ENCODE peak calls at places on chromosomes 3 and 15, in four cellular contexts. One of them, this sample, is unnamed. For H3K4me1 and H3K36me3, the result is how much of the 10 kb centered on the place peaks cover.

GRCh38 chr3:59836525-59836924 is 786.7 kb upstream of the CFAP20DC start:
- DNase-seq in Peyer's patch: no peak
- DNase-seq in IMR-90: no peak
- DNase-seq in left ventricle myocardium inferior: no peak
- DNase-seq in this sample: no peak

GRCh38 chr15:67193223-67194009 is 61.0 kb downstream of the AAGAB start:
- DNase-seq in Peyer's patch: no peak
- DNase-seq in left ventricle myocardium inferior: no peak
- DNase-seq in IMR-90: peak
- DNase-seq in this sample: peak

GRCh38 chr3:112390783-112391641 is 58.1 kb downstream of the CD200 start:
- DNase-seq in left ventricle myocardium inferior: no peak
- DNase-seq in IMR-90: peak
- DNase-seq in Peyer's patch: no peak
- DNase-seq in this sample: no peak

GRCh38 chr3:123039178-123039577 is 11.6 kb upstream of the SEMA5B start:
- DNase-seq in left ventricle myocardium inferior: no peak
- DNase-seq in Peyer's patch: no peak
- DNase-seq in IMR-90: no peak
- DNase-seq in this sample: no peak

GRCh38 chr3:175980731-175981130 is 1121.6 kb downstream of the NAALADL2 start:
- DNase-seq in Peyer's patch: no peak
- DNase-seq in left ventricle myocardium inferior: no peak
- DNase-seq in IMR-90: peak
- DNase-seq in this sample: no peak

GRCh38 chr3:44109997-44110396 is 131.7 kb upstream of the TOPAZ1 start:
- DNase-seq in Peyer's patch: no peak
- DNase-seq in IMR-90: no peak
- DNase-seq in left ventricle myocardium inferior: no peak
- DNase-seq in this sample: no peak

GRCh38 chr3:36546196-36546595 is 165.9 kb downstream of the STAC start:
- DNase-seq in left ventricle myocardium inferior: no peak
- DNase-seq in IMR-90: no peak
- DNase-seq in Peyer's patch: no peak
- DNase-seq in this sample: no peak

GRCh38 chr3:171184372-171184771 is 157.9 kb upstream of the SLC2A2 start:
- DNase-seq in IMR-90: no peak
- DNase-seq in left ventricle myocardium inferior: no peak
- DNase-seq in Peyer's patch: no peak
- DNase-seq in this sample: no peak

GRCh38 chr3:149454746-149455145 is 19.8 kb upstream of the TM4SF4 start:
- DNase-seq in IMR-90: peak
- DNase-seq in Peyer's patch: no peak
- DNase-seq in left ventricle myocardium inferior: no peak
- DNase-seq in this sample: no peak

GRCh38 chr15:68500363-68501317 is 68.7 kb upstream of the ITGA11 start:
- DNase-seq in left ventricle myocardium inferior: no peak
- DNase-seq in IMR-90: no peak
- DNase-seq in Peyer's patch: no peak
- DNase-seq in this sample: no peak

GRCh38 chr3:16103472-16103871 is 71.0 kb upstream of the GALNT15 start:
- DNase-seq in Peyer's patch: no peak
- DNase-seq in left ventricle myocardium inferior: no peak
- DNase-seq in IMR-90: peak
- DNase-seq in this sample: no peak

GRCh38 chr3:159732172-159733111 is 256.2 kb upstream of the IL12A start:
- DNase-seq in left ventricle myocardium inferior: no peak
- DNase-seq in IMR-90: peak
- DNase-seq in Peyer's patch: no peak
- DNase-seq in this sample: no peak

GRCh38 chr3:138549578-138549977 is 44.5 kb downstream of the CEP70 start:
- DNase-seq in IMR-90: no peak
- DNase-seq in Peyer's patch: no peak
- DNase-seq in left ventricle myocardium inferior: no peak
- DNase-seq in this sample: no peak

GRCh38 chr15:82093774-82094211 is 48.0 kb upstream of the MEX3B start:
- DNase-seq in IMR-90: peak
- DNase-seq in Peyer's patch: no peak
- DNase-seq in left ventricle myocardium inferior: no peak
- DNase-seq in this sample: no peak

GRCh38 chr3:78736863-78737262 is 1030.9 kb downstream of the ROBO1 start:
- DNase-seq in IMR-90: peak
- DNase-seq in Peyer's patch: no peak
- DNase-seq in left ventricle myocardium inferior: no peak
- DNase-seq in this sample: no peak

GRCh38 chr3:160473978-160474377 is 24.4 kb upstream of the TRIM59 start:
- DNase-seq in left ventricle myocardium inferior: no peak
- DNase-seq in IMR-90: peak
- DNase-seq in Peyer's patch: no peak
- DNase-seq in this sample: no peak

GRCh38 chr3:40186508-40186907 is 123.0 kb upstream of the EIF1B start:
- DNase-seq in left ventricle myocardium inferior: no peak
- DNase-seq in IMR-90: no peak
- DNase-seq in Peyer's patch: no peak
- DNase-seq in this sample: no peak

GRCh38 chr15:77632760-77633133 is at the start of gene LINGO1:
- DNase-seq in left ventricle myocardium inferior: no peak
- DNase-seq in IMR-90: no peak
- DNase-seq in Peyer's patch: no peak
- DNase-seq in this sample: no peak

GRCh38 chr15:31159837-31160236 is 58.3 kb upstream of the TRPM1 start:
- DNase-seq in IMR-90: no peak
- DNase-seq in Peyer's patch: no peak
- DNase-seq in left ventricle myocardium inferior: no peak
- DNase-seq in this sample: no peak

GRCh38 chr3:45730409-45731154 is 41.4 kb downstream of the SACM1L start:
- DNase-seq in IMR-90: no peak
- DNase-seq in left ventricle myocardium inferior: no peak
- DNase-seq in Peyer's patch: no peak
- DNase-seq in this sample: no peak

GRCh38 chr15:92953997-92954396 is 53.9 kb downstream of the CHD2 start:
- DNase-seq in Peyer's patch: no peak
- DNase-seq in left ventricle myocardium inferior: no peak
- DNase-seq in IMR-90: no peak
- DNase-seq in this sample: no peak

GRCh38 chr3:30539772-30540171 is 66.6 kb upstream of the TGFBR2 start:
- DNase-seq in left ventricle myocardium inferior: no peak
- DNase-seq in IMR-90: peak
- DNase-seq in Peyer's patch: no peak
- DNase-seq in this sample: no peak

GRCh38 chr3:25021816-25022215 is 406.2 kb upstream of the RARB start:
- DNase-seq in Peyer's patch: no peak
- DNase-seq in IMR-90: peak
- DNase-seq in left ventricle myocardium inferior: no peak
- DNase-seq in this sample: no peak

GRCh38 chr3:197298341-197298857 is at the start of gene DLG1:
- DNase-seq in IMR-90: peak
- DNase-seq in Peyer's patch: peak
- DNase-seq in left ventricle myocardium inferior: peak
- DNase-seq in this sample: peak

GRCh38 chr15:68315035-68315434 is 37.5 kb downstream of the FEM1B start:
- DNase-seq in IMR-90: no peak
- DNase-seq in Peyer's patch: no peak
- DNase-seq in left ventricle myocardium inferior: no peak
- DNase-seq in this sample: no peak

GRCh38 chr3:180416111-180416541 is 185.8 kb upstream of the TTC14 start:
- DNase-seq in Peyer's patch: no peak
- DNase-seq in IMR-90: peak
- DNase-seq in left ventricle myocardium inferior: no peak
- DNase-seq in this sample: no peak

GRCh38 chr3:129015388-129016105 is 14.4 kb downstream of the EFCC1 start:
- DNase-seq in Peyer's patch: peak
- DNase-seq in left ventricle myocardium inferior: peak
- DNase-seq in IMR-90: no peak
- DNase-seq in this sample: peak

GRCh38 chr3:64187065-64187959 is 38.0 kb downstream of the PRICKLE2 start:
- DNase-seq in IMR-90: peak
- DNase-seq in left ventricle myocardium inferior: peak
- DNase-seq in Peyer's patch: no peak
- DNase-seq in this sample: no peak

GRCh38 chr3:130679218-130679617 is 67.4 kb downstream of the PIK3R4 start:
- DNase-seq in left ventricle myocardium inferior: no peak
- DNase-seq in IMR-90: no peak
- DNase-seq in Peyer's patch: no peak
- DNase-seq in this sample: no peak

GRCh38 chr3:46383211-46383945 is 12.6 kb downstream of the CCR5 start:
- DNase-seq in left ventricle myocardium inferior: no peak
- DNase-seq in Peyer's patch: peak
- DNase-seq in IMR-90: no peak
- DNase-seq in this sample: no peak

GRCh38 chr3:69386535-69387385 is 872 bp upstream of the FRMD4B start:
- DNase-seq in left ventricle myocardium inferior: no peak
- DNase-seq in Peyer's patch: no peak
- DNase-seq in IMR-90: no peak
- DNase-seq in this sample: no peak

GRCh38 chr15:55361048-55361447 is 42.0 kb downstream of the PIGB start:
- DNase-seq in Peyer's patch: no peak
- DNase-seq in IMR-90: no peak
- DNase-seq in left ventricle myocardium inferior: no peak
- DNase-seq in this sample: no peak

GRCh38 chr3:64639022-64639421 is 48.8 kb downstream of the ADAMTS9 start:
- DNase-seq in Peyer's patch: no peak
- DNase-seq in IMR-90: no peak
- DNase-seq in left ventricle myocardium inferior: no peak
- DNase-seq in this sample: no peak

GRCh38 chr15:36130641-36131310 is 448.6 kb upstream of the CDIN1 start:
- DNase-seq in Peyer's patch: no peak
- DNase-seq in left ventricle myocardium inferior: no peak
- DNase-seq in IMR-90: no peak
- DNase-seq in this sample: no peak

DNA sequence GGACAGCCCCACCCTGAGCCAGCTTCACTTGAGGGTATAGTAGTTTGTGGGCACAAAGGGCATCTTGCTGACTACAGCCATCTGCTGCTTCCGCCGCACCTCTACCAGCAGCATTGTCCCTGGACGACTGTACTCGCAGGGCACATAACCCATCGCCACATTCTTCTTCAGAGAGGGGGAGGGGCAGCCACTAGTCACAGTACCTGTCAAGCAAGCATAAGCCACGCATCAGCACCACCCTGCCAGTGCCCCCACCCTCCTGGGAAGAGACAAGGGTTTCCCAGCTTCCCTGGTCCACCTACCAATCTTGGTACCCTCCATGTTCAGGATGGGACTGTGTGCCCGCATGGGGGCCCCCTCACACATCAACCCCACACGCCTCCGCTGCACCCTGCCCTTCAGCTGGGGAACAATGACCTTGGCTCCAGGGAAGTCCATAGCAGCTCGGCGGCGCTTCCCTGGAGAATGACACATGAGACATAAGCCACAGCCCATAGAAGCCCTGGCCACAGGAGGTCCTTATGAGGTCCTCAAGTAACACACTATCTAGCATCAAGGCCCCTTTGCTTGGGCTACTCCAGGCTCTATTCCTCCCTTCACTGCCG is 4.7 kb downstream of the AMT start:
- DNase-seq in Peyer's patch: no peak
- DNase-seq in IMR-90: no peak
- DNase-seq in left ventricle myocardium inferior: no peak
- DNase-seq in this sample: peak
- H3K4me1 ChIP-seq in Peyer's patch: under half
- H3K4me1 ChIP-seq in IMR-90: under half
- H3K4me1 ChIP-seq in left ventricle myocardium inferior: half or more
- H3K4me1 ChIP-seq in this sample: under half

GRCh38 chr15:63260786-63261185 is 16.6 kb upstream of the APH1B start:
- DNase-seq in IMR-90: no peak
- DNase-seq in left ventricle myocardium inferior: no peak
- DNase-seq in Peyer's patch: no peak
- DNase-seq in this sample: no peak

GRCh38 chr15:63261311-63261710 is 16.1 kb upstream of the APH1B start:
- DNase-seq in IMR-90: no peak
- DNase-seq in left ventricle myocardium inferior: no peak
- DNase-seq in Peyer's patch: no peak
- DNase-seq in this sample: no peak

GRCh38 chr15:63263519-63263918 is 13.9 kb upstream of the APH1B start:
- DNase-seq in Peyer's patch: no peak
- DNase-seq in IMR-90: no peak
- DNase-seq in left ventricle myocardium inferior: no peak
- DNase-seq in this sample: no peak

GRCh38 chr15:63264685-63265302 is 12.6 kb upstream of the APH1B start:
- DNase-seq in Peyer's patch: no peak
- DNase-seq in IMR-90: peak
- DNase-seq in left ventricle myocardium inferior: no peak
- DNase-seq in this sample: no peak
- H3K36me3 ChIP-seq in Peyer's patch: under half
- H3K36me3 ChIP-seq in IMR-90: under half
- H3K36me3 ChIP-seq in left ventricle myocardium inferior: under half
- H3K36me3 ChIP-seq in this sample: under half

GRCh38 chr3:28198970-28199369 is 42.4 kb upstream of the CMC1 start:
- DNase-seq in Peyer's patch: no peak
- DNase-seq in IMR-90: no peak
- DNase-seq in left ventricle myocardium inferior: no peak
- DNase-seq in this sample: no peak

GRCh38 chr3:28198161-28198560 is 43.3 kb upstream of the CMC1 start:
- DNase-seq in Peyer's patch: no peak
- DNase-seq in left ventricle myocardium inferior: no peak
- DNase-seq in IMR-90: no peak
- DNase-seq in this sample: no peak
- H3K27ac ChIP-seq in Peyer's patch: no peak
- H3K27ac ChIP-seq in left ventricle myocardium inferior: no peak
- H3K27ac ChIP-seq in IMR-90: no peak
- H3K27ac ChIP-seq in this sample: no peak

GRCh38 chr3:108076564-108076963 is 14.3 kb downstream of the CD47 start:
- DNase-seq in Peyer's patch: no peak
- DNase-seq in left ventricle myocardium inferior: no peak
- DNase-seq in IMR-90: no peak
- DNase-seq in this sample: no peak

GRCh38 chr3:108079043-108079442 is 11.8 kb downstream of the CD47 start:
- DNase-seq in left ventricle myocardium inferior: no peak
- DNase-seq in Peyer's patch: no peak
- DNase-seq in IMR-90: no peak
- DNase-seq in this sample: no peak

GRCh38 chr3:108079877-108080276 is 11.0 kb downstream of the CD47 start:
- DNase-seq in left ventricle myocardium inferior: no peak
- DNase-seq in Peyer's patch: no peak
- DNase-seq in IMR-90: no peak
- DNase-seq in this sample: no peak
- H3K4me1 ChIP-seq in left ventricle myocardium inferior: under half
- H3K4me1 ChIP-seq in Peyer's patch: under half
- H3K4me1 ChIP-seq in IMR-90: under half
- H3K4me1 ChIP-seq in this sample: under half

DNA sequence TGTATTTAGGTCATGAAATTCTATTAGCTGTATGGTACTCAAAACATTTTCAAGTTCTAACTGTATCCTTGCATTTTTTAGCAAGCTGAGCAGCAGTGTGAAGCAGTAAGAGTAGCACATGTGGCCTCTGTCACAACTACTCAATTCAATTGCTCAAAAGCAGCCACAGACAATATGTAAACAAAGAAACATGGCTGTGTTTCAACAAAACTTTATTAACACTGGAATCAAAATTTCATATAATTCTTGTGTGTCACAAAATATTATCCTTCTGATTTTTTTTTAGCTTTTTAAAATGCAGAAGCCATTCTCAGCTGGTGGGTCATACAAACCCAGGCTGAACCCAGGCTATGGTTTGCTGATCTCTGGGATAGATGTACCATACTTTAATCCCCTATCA is 266.7 kb upstream of the LRRN1 start:
- DNase-seq in left ventricle myocardium inferior: no peak
- DNase-seq in IMR-90: no peak
- DNase-seq in Peyer's patch: no peak
- DNase-seq in this sample: no peak
- H3K36me3 ChIP-seq in left ventricle myocardium inferior: under half
- H3K36me3 ChIP-seq in IMR-90: under half
- H3K36me3 ChIP-seq in Peyer's patch: under half
- H3K36me3 ChIP-seq in this sample: under half

This sample was measured in psoas muscle.